ENCODE peak calls at places on chromosome 1, in four cellular contexts. One of them, this sample, is unnamed. For H3K9me3, the result is how much of the 10 kb centered on the place peaks cover.

GRCh38 chr1:23216771-23217420 is 406 bp downstream of the HTR1D start:
- DNase-seq in right lobe of liver: no peak
- DNase-seq in CD4-positive, CD25-positive, alpha-beta regulatory T cell: no peak
- DNase-seq in IMR-90: no peak
- DNase-seq in this sample: no peak

GRCh38 chr1:186915555-186915954 is 86.8 kb downstream of the PLA2G4A start:
- DNase-seq in IMR-90: no peak
- DNase-seq in CD4-positive, CD25-positive, alpha-beta regulatory T cell: no peak
- DNase-seq in right lobe of liver: no peak
- DNase-seq in this sample: no peak

GRCh38 chr1:23475641-23476040 is 8.3 kb downstream of the ASAP3 start:
- DNase-seq in CD4-positive, CD25-positive, alpha-beta regulatory T cell: no peak
- DNase-seq in IMR-90: no peak
- DNase-seq in right lobe of liver: no peak
- DNase-seq in this sample: no peak

GRCh38 chr1:91805343-91805801 is 80.6 kb downstream of the TGFBR3 start:
- DNase-seq in CD4-positive, CD25-positive, alpha-beta regulatory T cell: peak
- DNase-seq in right lobe of liver: no peak
- DNase-seq in IMR-90: no peak
- DNase-seq in this sample: no peak

GRCh38 chr1:230050973-230051735 is 15.9 kb upstream of the GALNT2 start:
- DNase-seq in right lobe of liver: no peak
- DNase-seq in CD4-positive, CD25-positive, alpha-beta regulatory T cell: peak
- DNase-seq in IMR-90: no peak
- DNase-seq in this sample: no peak

GRCh38 chr1:159508951-159509350 is 26.9 kb downstream of the OR10J5 start:
- DNase-seq in IMR-90: no peak
- DNase-seq in CD4-positive, CD25-positive, alpha-beta regulatory T cell: no peak
- DNase-seq in right lobe of liver: no peak
- DNase-seq in this sample: no peak

GRCh38 chr1:119285482-119285881 is 83.1 kb upstream of the HAO2 start:
- DNase-seq in right lobe of liver: no peak
- DNase-seq in IMR-90: peak
- DNase-seq in CD4-positive, CD25-positive, alpha-beta regulatory T cell: no peak
- DNase-seq in this sample: peak

GRCh38 chr1:156160744-156161181 is 7.4 kb downstream of the SEMA4A start:
- DNase-seq in IMR-90: peak
- DNase-seq in CD4-positive, CD25-positive, alpha-beta regulatory T cell: peak
- DNase-seq in right lobe of liver: peak
- DNase-seq in this sample: no peak

GRCh38 chr1:225691377-225691776 is 38.5 kb upstream of the ENAH start:
- DNase-seq in CD4-positive, CD25-positive, alpha-beta regulatory T cell: no peak
- DNase-seq in right lobe of liver: no peak
- DNase-seq in IMR-90: peak
- DNase-seq in this sample: no peak

GRCh38 chr1:53295746-53296722 is 31.8 kb downstream of the LRP8 start:
- DNase-seq in IMR-90: no peak
- DNase-seq in CD4-positive, CD25-positive, alpha-beta regulatory T cell: peak
- DNase-seq in right lobe of liver: no peak
- DNase-seq in this sample: no peak

GRCh38 chr1:119773711-119774241 is 5.1 kb upstream of the HMGCS2 start:
- DNase-seq in IMR-90: peak
- DNase-seq in CD4-positive, CD25-positive, alpha-beta regulatory T cell: no peak
- DNase-seq in right lobe of liver: no peak
- DNase-seq in this sample: no peak

GRCh38 chr1:211734359-211734758 is 58.9 kb upstream of the NEK2 start:
- DNase-seq in right lobe of liver: no peak
- DNase-seq in CD4-positive, CD25-positive, alpha-beta regulatory T cell: no peak
- DNase-seq in IMR-90: no peak
- DNase-seq in this sample: no peak

DNA sequence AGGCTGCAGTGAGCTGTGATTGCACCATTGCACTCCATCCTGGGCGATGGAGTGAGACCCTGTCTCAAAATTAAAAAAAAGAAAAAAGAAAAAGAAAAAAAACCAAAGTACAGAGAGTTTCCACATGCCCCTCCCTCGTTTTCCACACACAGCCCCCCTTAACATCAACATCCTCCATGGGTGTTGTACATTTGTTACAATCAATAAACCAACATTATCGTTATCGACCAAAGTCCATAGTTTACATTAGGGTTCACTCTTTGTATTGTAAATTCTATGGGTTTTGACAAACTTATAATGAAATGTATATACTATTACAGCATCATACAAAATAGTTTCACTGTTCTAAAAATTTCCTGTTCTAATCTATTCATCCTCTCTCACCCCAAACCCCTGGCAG is 15.9 kb upstream of the TINAGL1 start:
- DNase-seq in right lobe of liver: no peak
- DNase-seq in CD4-positive, CD25-positive, alpha-beta regulatory T cell: no peak
- DNase-seq in IMR-90: no peak
- DNase-seq in this sample: no peak
- H3K4me3 ChIP-seq in right lobe of liver: no peak
- H3K4me3 ChIP-seq in CD4-positive, CD25-positive, alpha-beta regulatory T cell: no peak
- H3K4me3 ChIP-seq in IMR-90: no peak
- H3K4me3 ChIP-seq in this sample: no peak

GRCh38 chr1:80769351-80769750 is 1031.4 kb upstream of the ADGRL2 start:
- DNase-seq in CD4-positive, CD25-positive, alpha-beta regulatory T cell: no peak
- DNase-seq in IMR-90: no peak
- DNase-seq in right lobe of liver: no peak
- DNase-seq in this sample: no peak

GRCh38 chr1:80767711-80768110 is 1033.0 kb upstream of the ADGRL2 start:
- DNase-seq in IMR-90: no peak
- DNase-seq in right lobe of liver: no peak
- DNase-seq in CD4-positive, CD25-positive, alpha-beta regulatory T cell: no peak
- DNase-seq in this sample: no peak
- H3K9me3 ChIP-seq in IMR-90: under half
- H3K9me3 ChIP-seq in right lobe of liver: under half
- H3K9me3 ChIP-seq in CD4-positive, CD25-positive, alpha-beta regulatory T cell: under half
- H3K9me3 ChIP-seq in this sample: under half

GRCh38 chr1:109531205-109531779 is 8.4 kb upstream of the GPR61 start:
- DNase-seq in IMR-90: no peak
- DNase-seq in right lobe of liver: peak
- DNase-seq in CD4-positive, CD25-positive, alpha-beta regulatory T cell: peak
- DNase-seq in this sample: no peak

GRCh38 chr1:109534307-109534858 is 5.3 kb upstream of the GPR61 start:
- DNase-seq in IMR-90: no peak
- DNase-seq in right lobe of liver: no peak
- DNase-seq in CD4-positive, CD25-positive, alpha-beta regulatory T cell: no peak
- DNase-seq in this sample: no peak

GRCh38 chr1:109531826-109532364 is 7.8 kb upstream of the GPR61 start:
- DNase-seq in CD4-positive, CD25-positive, alpha-beta regulatory T cell: no peak
- DNase-seq in right lobe of liver: no peak
- DNase-seq in IMR-90: no peak
- DNase-seq in this sample: no peak

GRCh38 chr1:109530457-109531204 is 9.0 kb upstream of the GPR61 start:
- DNase-seq in CD4-positive, CD25-positive, alpha-beta regulatory T cell: no peak
- DNase-seq in IMR-90: no peak
- DNase-seq in right lobe of liver: peak
- DNase-seq in this sample: no peak

DNA sequence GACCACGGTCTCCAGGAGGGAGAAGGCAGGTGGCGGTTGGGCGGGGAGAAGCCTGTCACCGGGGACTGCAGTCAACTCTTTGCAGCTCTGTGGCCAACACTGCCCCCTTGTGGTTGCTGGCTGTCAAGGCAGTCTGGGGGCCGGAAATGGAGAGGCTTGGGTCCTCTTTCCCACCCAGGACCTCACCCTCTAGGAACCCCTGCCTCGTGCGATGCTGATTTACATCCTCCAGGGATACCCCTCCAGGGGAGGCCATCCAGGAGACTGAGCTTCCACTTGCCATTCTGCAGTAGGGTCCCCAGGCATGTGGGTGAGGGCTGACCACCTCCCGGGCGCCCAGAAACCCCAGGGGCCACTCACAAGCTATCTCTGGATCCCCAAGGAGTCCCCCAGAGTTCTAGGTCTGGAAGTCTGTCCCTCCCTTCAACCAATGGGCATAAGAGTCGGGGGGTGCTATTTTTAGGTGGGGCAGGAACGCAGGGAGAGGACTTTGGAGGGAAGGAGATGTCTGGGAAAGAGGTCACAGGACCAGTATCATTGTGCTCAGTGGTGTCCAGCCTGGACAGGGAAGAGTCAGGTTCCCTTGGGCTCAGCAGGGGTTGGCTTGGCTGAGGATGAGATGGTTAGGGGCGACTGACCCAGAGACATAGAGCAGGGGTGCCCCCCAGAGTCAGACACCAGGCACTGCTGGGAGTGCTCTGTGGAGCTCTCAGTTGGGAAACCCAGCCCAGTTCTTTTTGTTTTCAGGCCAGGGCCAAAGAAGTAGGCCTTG is 7.1 kb upstream of the GPR61 start:
- DNase-seq in CD4-positive, CD25-positive, alpha-beta regulatory T cell: peak
- DNase-seq in IMR-90: peak
- DNase-seq in right lobe of liver: peak
- DNase-seq in this sample: peak
- H3K4me3 ChIP-seq in CD4-positive, CD25-positive, alpha-beta regulatory T cell: peak
- H3K4me3 ChIP-seq in IMR-90: no peak
- H3K4me3 ChIP-seq in right lobe of liver: no peak
- H3K4me3 ChIP-seq in this sample: no peak

GRCh38 chr1:70688580-70688979 is 277.5 kb downstream of the CTH start:
- DNase-seq in IMR-90: no peak
- DNase-seq in CD4-positive, CD25-positive, alpha-beta regulatory T cell: no peak
- DNase-seq in right lobe of liver: no peak
- DNase-seq in this sample: no peak
- H3K9me3 ChIP-seq in IMR-90: under half
- H3K9me3 ChIP-seq in CD4-positive, CD25-positive, alpha-beta regulatory T cell: under half
- H3K9me3 ChIP-seq in right lobe of liver: under half
- H3K9me3 ChIP-seq in this sample: under half

GRCh38 chr1:15123925-15124324 is 29.6 kb upstream of the TMEM51 start:
- DNase-seq in right lobe of liver: no peak
- DNase-seq in IMR-90: no peak
- DNase-seq in CD4-positive, CD25-positive, alpha-beta regulatory T cell: no peak
- DNase-seq in this sample: no peak
- H3K4me3 ChIP-seq in right lobe of liver: no peak
- H3K4me3 ChIP-seq in IMR-90: no peak
- H3K4me3 ChIP-seq in CD4-positive, CD25-positive, alpha-beta regulatory T cell: no peak
- H3K4me3 ChIP-seq in this sample: no peak

This sample was measured in MG63.